ENCODE peak calls at places on chromosomes 11 and 22, in four cellular contexts. One of them, this sample, is unnamed.

GRCh38 chr11:103927535-103927934 is 108.9 kb upstream of the DDI1 start:
- DNase-seq in SK-N-SH: peak
- DNase-seq in WTC11: no peak
- DNase-seq in K562: no peak
- DNase-seq in this sample: no peak

GRCh38 chr11:128052912-128053641 is 534.3 kb downstream of the ETS1 start:
- DNase-seq in SK-N-SH: peak
- DNase-seq in WTC11: no peak
- DNase-seq in K562: no peak
- DNase-seq in this sample: no peak

GRCh38 chr11:113349528-113349927 is 35.1 kb downstream of the TTC12 start:
- DNase-seq in SK-N-SH: no peak
- DNase-seq in WTC11: no peak
- DNase-seq in K562: no peak
- DNase-seq in this sample: no peak

GRCh38 chr22:44071760-44072159 is 47.7 kb downstream of the PARVB start:
- DNase-seq in SK-N-SH: no peak
- DNase-seq in WTC11: no peak
- DNase-seq in K562: no peak
- DNase-seq in this sample: no peak

GRCh38 chr11:105466582-105467228 is 143.2 kb upstream of the GRIA4 start:
- DNase-seq in SK-N-SH: no peak
- DNase-seq in WTC11: no peak
- DNase-seq in K562: no peak
- DNase-seq in this sample: no peak

GRCh38 chr11:49995559-49995958 is 13.2 kb upstream of the OR4C12 start:
- DNase-seq in SK-N-SH: peak
- DNase-seq in WTC11: peak
- DNase-seq in K562: peak
- DNase-seq in this sample: no peak

GRCh38 chr22:24409707-24410106 is 17.7 kb upstream of the ADORA2A start:
- DNase-seq in SK-N-SH: no peak
- DNase-seq in WTC11: no peak
- DNase-seq in K562: no peak
- DNase-seq in this sample: no peak

GRCh38 chr11:12800032-12800671 is 125.9 kb downstream of the TEAD1 start:
- DNase-seq in SK-N-SH: peak
- DNase-seq in WTC11: no peak
- DNase-seq in K562: peak
- DNase-seq in this sample: no peak

GRCh38 chr22:41833369-41834004 is 582 bp downstream of the SREBF2 start:
- DNase-seq in SK-N-SH: peak
- DNase-seq in WTC11: peak
- DNase-seq in K562: peak
- DNase-seq in this sample: no peak

GRCh38 chr11:62157603-62158002 is 32.4 kb upstream of the SCGB1D1 start:
- DNase-seq in SK-N-SH: no peak
- DNase-seq in WTC11: no peak
- DNase-seq in K562: no peak
- DNase-seq in this sample: no peak

GRCh38 chr11:30758012-30758411 is 171.9 kb upstream of the MPPED2 start:
- DNase-seq in SK-N-SH: no peak
- DNase-seq in WTC11: no peak
- DNase-seq in K562: no peak
- DNase-seq in this sample: no peak

GRCh38 chr22:30196141-30196866 is 50.3 kb downstream of the LIF start:
- DNase-seq in SK-N-SH: no peak
- DNase-seq in WTC11: peak
- DNase-seq in K562: peak
- DNase-seq in this sample: peak

GRCh38 chr11:128508785-128509518 is 78.4 kb downstream of the ETS1 start:
- DNase-seq in SK-N-SH: no peak
- DNase-seq in WTC11: no peak
- DNase-seq in K562: no peak
- DNase-seq in this sample: no peak

GRCh38 chr11:57640068-57640800 is 9.5 kb downstream of the YPEL4 start:
- DNase-seq in SK-N-SH: no peak
- DNase-seq in WTC11: no peak
- DNase-seq in K562: no peak
- DNase-seq in this sample: no peak

GRCh38 chr11:17519031-17519430 is 25.2 kb downstream of the USH1C start:
- DNase-seq in SK-N-SH: no peak
- DNase-seq in WTC11: no peak
- DNase-seq in K562: no peak
- DNase-seq in this sample: no peak

GRCh38 chr22:43326342-43326825 is 16.8 kb downstream of the SCUBE1 start:
- DNase-seq in SK-N-SH: no peak
- DNase-seq in WTC11: no peak
- DNase-seq in K562: peak
- DNase-seq in this sample: no peak

GRCh38 chr11:68040121-68040956 is 1.5 kb downstream of the TCIRG1 start:
- DNase-seq in SK-N-SH: peak
- DNase-seq in WTC11: peak
- DNase-seq in K562: peak
- DNase-seq in this sample: peak

GRCh38 chr11:7436146-7436545 is 49.2 kb upstream of the OLFML1 start:
- DNase-seq in SK-N-SH: no peak
- DNase-seq in WTC11: no peak
- DNase-seq in K562: no peak
- DNase-seq in this sample: no peak

GRCh38 chr11:20033806-20034205 is 126.5 kb downstream of the DBX1 start:
- DNase-seq in SK-N-SH: no peak
- DNase-seq in WTC11: no peak
- DNase-seq in K562: no peak
- DNase-seq in this sample: no peak

GRCh38 chr11:74755395-74755995 is 6.8 kb downstream of the RNF169 start:
- DNase-seq in SK-N-SH: no peak
- DNase-seq in WTC11: no peak
- DNase-seq in K562: no peak
- DNase-seq in this sample: no peak

GRCh38 chr11:4433852-4434251 is 15.2 kb upstream of the OR52K2 start:
- DNase-seq in SK-N-SH: no peak
- DNase-seq in WTC11: no peak
- DNase-seq in K562: no peak
- DNase-seq in this sample: no peak

GRCh38 chr22:25141994-25142620 is 57.6 kb upstream of the CRYBB3 start:
- DNase-seq in SK-N-SH: peak
- DNase-seq in WTC11: no peak
- DNase-seq in K562: no peak
- DNase-seq in this sample: no peak

GRCh38 chr11:16956538-16957153 is 57.6 kb downstream of the PLEKHA7 start:
- DNase-seq in SK-N-SH: no peak
- DNase-seq in WTC11: no peak
- DNase-seq in K562: no peak
- DNase-seq in this sample: no peak

GRCh38 chr22:46546466-46547178 is 9.2 kb upstream of the CELSR1 start:
- DNase-seq in SK-N-SH: no peak
- DNase-seq in WTC11: no peak
- DNase-seq in K562: no peak
- DNase-seq in this sample: no peak

GRCh38 chr11:4090258-4090657 is 4.3 kb upstream of the RRM1 start:
- DNase-seq in SK-N-SH: no peak
- DNase-seq in WTC11: no peak
- DNase-seq in K562: no peak
- DNase-seq in this sample: no peak

GRCh38 chr22:32444068-32444467 is 20.2 kb downstream of the BPIFC start:
- DNase-seq in SK-N-SH: peak
- DNase-seq in WTC11: peak
- DNase-seq in K562: peak
- DNase-seq in this sample: no peak

GRCh38 chr11:92596596-92597317 is 372.1 kb downstream of the FAT3 start:
- DNase-seq in SK-N-SH: no peak
- DNase-seq in WTC11: no peak
- DNase-seq in K562: no peak
- DNase-seq in this sample: no peak

GRCh38 chr22:24427500-24428164 is at the start of gene ADORA2A:
- DNase-seq in SK-N-SH: peak
- DNase-seq in WTC11: no peak
- DNase-seq in K562: no peak
- DNase-seq in this sample: peak

GRCh38 chr22:39275814-39276443 is 31.1 kb upstream of the PDGFB start:
- DNase-seq in SK-N-SH: no peak
- DNase-seq in WTC11: no peak
- DNase-seq in K562: no peak
- DNase-seq in this sample: no peak

GRCh38 chr22:20033045-20033706 is 12.3 kb downstream of the TANGO2 start:
- DNase-seq in SK-N-SH: peak
- DNase-seq in WTC11: no peak
- DNase-seq in K562: no peak
- DNase-seq in this sample: no peak

GRCh38 chr11:86623041-86623621 is 49.3 kb downstream of the ME3 start:
- DNase-seq in SK-N-SH: no peak
- DNase-seq in WTC11: no peak
- DNase-seq in K562: no peak
- DNase-seq in this sample: no peak

GRCh38 chr11:9095421-9095820 is 4.0 kb upstream of the SCUBE2 start:
- DNase-seq in SK-N-SH: no peak
- DNase-seq in WTC11: peak
- DNase-seq in K562: no peak
- DNase-seq in this sample: no peak

GRCh38 chr11:32893091-32893946 is 708 bp downstream of the QSER1 start:
- DNase-seq in SK-N-SH: peak
- DNase-seq in WTC11: peak
- DNase-seq in K562: peak
- DNase-seq in this sample: no peak

GRCh38 chr11:1879941-1880720 is 11.6 kb downstream of the PRR33 start:
- DNase-seq in SK-N-SH: peak
- DNase-seq in WTC11: no peak
- DNase-seq in K562: no peak
- DNase-seq in this sample: no peak
- TF ChIP-seq USF1 in SK-N-SH: no peak
- TF ChIP-seq USF1 in WTC11: no peak
- TF ChIP-seq USF1 in K562: no peak
- TF ChIP-seq USF1 in this sample: no peak

DNA sequence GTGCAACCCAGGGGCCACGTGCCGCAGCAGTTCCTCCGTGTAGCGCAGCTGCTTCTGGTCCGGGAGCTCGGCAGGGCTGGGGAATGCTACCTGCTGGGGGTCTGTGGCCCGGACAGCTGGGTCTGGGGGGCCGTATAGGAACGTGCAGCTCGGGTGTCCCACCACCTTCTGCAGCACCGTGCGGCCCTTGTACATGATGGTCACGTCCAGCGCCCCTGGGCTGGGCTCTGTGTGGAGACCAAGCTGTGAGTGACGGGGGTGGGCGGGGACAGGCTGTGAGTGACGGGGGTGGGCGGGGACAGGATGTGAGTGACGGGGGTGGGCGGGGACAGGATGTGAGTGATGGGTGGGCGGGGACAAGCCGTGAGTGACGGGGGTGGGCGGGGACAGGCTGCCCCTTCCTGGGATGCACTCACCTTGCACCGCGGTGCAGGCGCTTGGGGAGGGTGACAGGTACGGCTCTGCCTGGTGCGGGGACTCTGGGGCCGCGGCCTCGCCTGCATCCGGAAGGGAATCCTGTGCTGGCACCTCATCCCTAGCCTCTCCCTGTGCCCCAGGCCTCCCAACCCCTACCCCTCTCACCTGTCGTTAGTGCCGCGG is 2.3 kb downstream of the IRF7 start:
- DNase-seq in SK-N-SH: peak
- DNase-seq in WTC11: peak
- DNase-seq in K562: peak
- DNase-seq in this sample: no peak
- TF ChIP-seq USF1 in SK-N-SH: no peak
- TF ChIP-seq USF1 in WTC11: no peak
- TF ChIP-seq USF1 in K562: peak
- TF ChIP-seq USF1 in this sample: no peak

GRCh38 chr11:69496631-69497220 is 15.3 kb downstream of the LINC01488 start:
- DNase-seq in SK-N-SH: no peak
- DNase-seq in WTC11: no peak
- DNase-seq in K562: no peak
- DNase-seq in this sample: no peak
- TF ChIP-seq USF1 in SK-N-SH: no peak
- TF ChIP-seq USF1 in WTC11: no peak
- TF ChIP-seq USF1 in K562: no peak
- TF ChIP-seq USF1 in this sample: no peak

DNA sequence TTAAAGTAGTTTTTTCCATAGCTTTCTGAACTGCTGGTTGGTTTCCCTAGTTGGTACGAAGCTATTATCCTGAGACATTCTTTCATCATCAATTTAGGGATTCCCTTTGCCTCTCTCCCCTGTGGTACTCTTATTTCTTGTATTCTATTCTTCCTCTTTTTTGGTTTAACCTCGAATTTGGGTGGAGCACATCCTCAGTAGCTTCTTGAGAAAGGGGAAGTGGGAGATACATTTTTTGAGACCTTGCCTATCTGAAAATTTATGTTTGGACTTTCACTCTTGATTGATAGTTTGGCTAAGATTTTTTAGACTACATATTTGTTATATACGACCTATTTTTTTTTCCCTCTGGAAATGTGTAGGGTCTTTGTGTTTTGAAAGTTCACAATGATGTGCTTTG is 121.7 kb upstream of the ZBED5 start:
- DNase-seq in SK-N-SH: no peak
- DNase-seq in WTC11: no peak
- DNase-seq in K562: no peak
- DNase-seq in this sample: no peak
- TF ChIP-seq USF1 in SK-N-SH: no peak
- TF ChIP-seq USF1 in WTC11: no peak
- TF ChIP-seq USF1 in K562: no peak
- TF ChIP-seq USF1 in this sample: no peak

GRCh38 chr11:130103296-130103814 is 33.7 kb downstream of the APLP2 start:
- DNase-seq in SK-N-SH: peak
- DNase-seq in WTC11: no peak
- DNase-seq in K562: no peak
- DNase-seq in this sample: no peak
- TF ChIP-seq USF1 in SK-N-SH: no peak
- TF ChIP-seq USF1 in WTC11: no peak
- TF ChIP-seq USF1 in K562: no peak
- TF ChIP-seq USF1 in this sample: no peak

GRCh38 chr11:118912742-118913410 is 12.8 kb downstream of the BCL9L start:
- DNase-seq in SK-N-SH: no peak
- DNase-seq in WTC11: no peak
- DNase-seq in K562: no peak
- DNase-seq in this sample: peak
- TF ChIP-seq USF1 in SK-N-SH: no peak
- TF ChIP-seq USF1 in WTC11: no peak
- TF ChIP-seq USF1 in K562: no peak
- TF ChIP-seq USF1 in this sample: no peak

GRCh38 chr22:36143956-36144355 is 16.6 kb downstream of the APOL3 start:
- DNase-seq in SK-N-SH: no peak
- DNase-seq in WTC11: no peak
- DNase-seq in K562: no peak
- DNase-seq in this sample: no peak

GRCh38 chr22:36148411-36148810 is 12.1 kb downstream of the APOL3 start:
- DNase-seq in SK-N-SH: no peak
- DNase-seq in WTC11: no peak
- DNase-seq in K562: no peak
- DNase-seq in this sample: no peak

GRCh38 chr22:36147196-36147788 is 13.3 kb downstream of the APOL3 start:
- DNase-seq in SK-N-SH: peak
- DNase-seq in WTC11: no peak
- DNase-seq in K562: no peak
- DNase-seq in this sample: no peak

GRCh38 chr22:36144886-36145541 is 15.5 kb downstream of the APOL3 start:
- DNase-seq in SK-N-SH: peak
- DNase-seq in WTC11: peak
- DNase-seq in K562: no peak
- DNase-seq in this sample: no peak

GRCh38 chr22:36145881-36146280 is 14.7 kb downstream of the APOL3 start:
- DNase-seq in SK-N-SH: no peak
- DNase-seq in WTC11: no peak
- DNase-seq in K562: no peak
- DNase-seq in this sample: no peak
- TF ChIP-seq USF1 in SK-N-SH: no peak
- TF ChIP-seq USF1 in WTC11: no peak
- TF ChIP-seq USF1 in K562: no peak
- TF ChIP-seq USF1 in this sample: no peak

This sample was measured in GM12878.